ENCODE peak calls at places on chromosomes 1 and 21, in six cellular contexts. O, A, P, B, S and D are unnamed samples.

GRCh38 chr1:61271412-61271789 is 189.0 kb downstream of the NFIA start:
- DNase-seq in O (no peak), A (no peak), P (no peak), B (no peak), S (no peak), D (no peak)

GRCh38 chr1:204578867-204579664 is 62.9 kb downstream of the MDM4 start:
- DNase-seq in O (no peak), A (no peak), P (no peak), B (peak), S (peak), D (no peak)

GRCh38 chr1:227856147-227856858 is 40.8 kb downstream of the PRSS38 start:
- DNase-seq in O (no peak), A (no peak), P (no peak), B (no peak), S (no peak), D (no peak)

GRCh38 chr1:160659566-160659965 is 12.7 kb upstream of the SLAMF1 start:
- DNase-seq in O (no peak), A (no peak), P (no peak), B (no peak), S (no peak), D (no peak)

GRCh38 chr1:24928631-24929090 is 1.4 kb downstream of the RUNX3 start:
- DNase-seq in O (no peak), A (no peak), P (no peak), B (no peak), S (peak), D (no peak)

GRCh38 chr1:54220004-54220811 is 20.2 kb downstream of the MRPL37 start:
- DNase-seq in O (no peak), A (peak), P (peak), B (peak), S (peak), D (no peak)

GRCh38 chr1:156804572-156805243 is 11.9 kb downstream of the SH2D2A start:
- DNase-seq in O (no peak), A (peak), P (no peak), B (peak), S (no peak), D (peak)

GRCh38 chr1:205813755-205814058 is 709 bp upstream of the SLC41A1 start:
- DNase-seq in O (no peak), A (no peak), P (no peak), B (peak), S (no peak), D (no peak)

GRCh38 chr1:241976264-241976663 is 18.7 kb downstream of the BECN2 start:
- DNase-seq in O (no peak), A (no peak), P (no peak), B (no peak), S (no peak), D (no peak)

GRCh38 chr1:226209307-226210059 is 14.0 kb upstream of the MIXL1 start:
- DNase-seq in O (no peak), A (peak), P (no peak), B (no peak), S (peak), D (no peak)

GRCh38 chr21:45993210-45994085 is 11.9 kb downstream of the COL6A1 start:
- DNase-seq in O (no peak), A (no peak), P (no peak), B (peak), S (peak), D (peak)

GRCh38 chr1:25538165-25538860 is 5.1 kb upstream of the LDLRAP1 start:
- DNase-seq in O (no peak), A (no peak), P (no peak), B (no peak), S (no peak), D (no peak)

GRCh38 chr1:47887959-47888629 is 109.1 kb downstream of the TRABD2B start:
- DNase-seq in O (no peak), A (no peak), P (no peak), B (no peak), S (no peak), D (no peak)

GRCh38 chr21:43361493-43362296 is 65.2 kb downstream of the SIK1 start:
- DNase-seq in O (peak), A (no peak), P (peak), B (peak), S (no peak), D (no peak)

GRCh38 chr1:170461762-170462384 is 70.1 kb upstream of the GORAB start:
- DNase-seq in O (no peak), A (no peak), P (no peak), B (peak), S (no peak), D (no peak)

GRCh38 chr1:9295884-9296283 is 3.2 kb downstream of the SPSB1 start:
- DNase-seq in O (no peak), A (no peak), P (no peak), B (no peak), S (no peak), D (no peak)

GRCh38 chr1:9629445-9630201 is 21.9 kb upstream of the PIK3CD start:
- DNase-seq in O (no peak), A (no peak), P (no peak), B (no peak), S (no peak), D (no peak)

GRCh38 chr1:22930235-22930912 is 42.3 kb downstream of the LACTBL1 start:
- DNase-seq in O (no peak), A (peak), P (peak), B (peak), S (peak), D (peak)

GRCh38 chr1:98965394-98965793 is 39.3 kb downstream of the PLPPR5 start:
- DNase-seq in O (no peak), A (no peak), P (no peak), B (no peak), S (no peak), D (no peak)

GRCh38 chr1:202671388-202671787 is 38.9 kb downstream of the SYT2 start:
- DNase-seq in O (no peak), A (no peak), P (no peak), B (no peak), S (no peak), D (no peak)

GRCh38 chr1:65231718-65232330 is 77.5 kb upstream of the DNAJC6 start:
- DNase-seq in O (no peak), A (no peak), P (no peak), B (no peak), S (no peak), D (no peak)

GRCh38 chr1:234320069-234320468 is 53.2 kb upstream of the COA6 start:
- DNase-seq in O (no peak), A (no peak), P (no peak), B (no peak), S (no peak), D (no peak)

GRCh38 chr1:215243275-215244054 is 160.9 kb downstream of the KCNK2 start:
- DNase-seq in O (no peak), A (no peak), P (no peak), B (peak), S (no peak), D (no peak)

GRCh38 chr1:225848044-225848955 is 33.9 kb downstream of the TMEM63A start:
- DNase-seq in O (no peak), A (no peak), P (no peak), B (peak), S (no peak), D (no peak)

GRCh38 chr1:233107130-233107529 is 156.7 kb downstream of the NTPCR start:
- DNase-seq in O (no peak), A (no peak), P (no peak), B (no peak), S (no peak), D (no peak)

GRCh38 chr1:38990401-38990745 is 703 bp upstream of the AKIRIN1 start:
- DNase-seq in O (no peak), A (peak), P (peak), B (peak), S (no peak), D (no peak)

GRCh38 chr1:75723989-75724471 is 479 bp upstream of the ACADM start:
- DNase-seq in O (peak), A (peak), P (peak), B (peak), S (no peak), D (peak)

GRCh38 chr1:60699304-60699703 is 383.1 kb upstream of the NFIA start:
- DNase-seq in O (no peak), A (no peak), P (no peak), B (peak), S (no peak), D (no peak)

GRCh38 chr1:223844962-223845809 is 561 bp downstream of the TP53BP2 start:
- DNase-seq in O (no peak), A (peak), P (peak), B (peak), S (peak), D (no peak)

GRCh38 chr1:150577557-150578277 is 1.7 kb downstream of the MCL1 start:
- DNase-seq in O (no peak), A (no peak), P (peak), B (peak), S (no peak), D (no peak)

GRCh38 chr1:53543130-53543770 is 84.1 kb downstream of the DMRTB1 start:
- DNase-seq in O (no peak), A (no peak), P (no peak), B (no peak), S (no peak), D (peak)

GRCh38 chr1:151993084-151993733 is 450 bp downstream of the S100A10 start:
- DNase-seq in O (no peak), A (no peak), P (peak), B (no peak), S (peak), D (no peak)

GRCh38 chr1:230861970-230862595 is 6.2 kb downstream of the C1orf198 start:
- DNase-seq in O (peak), A (no peak), P (no peak), B (peak), S (no peak), D (no peak)

GRCh38 chr21:33898546-33898945 is 17.1 kb downstream of the ATP5PO start:
- DNase-seq in O (no peak), A (no peak), P (no peak), B (no peak), S (no peak), D (no peak)

GRCh38 chr1:158675563-158675962 is 11.0 kb downstream of the SPTA1 start:
- DNase-seq in O (no peak), A (no peak), P (no peak), B (no peak), S (no peak), D (no peak)

GRCh38 chr1:243727503-243728191 is 122.4 kb downstream of the AKT3 start:
- DNase-seq in O (no peak), A (no peak), P (no peak), B (no peak), S (no peak), D (no peak)

GRCh38 chr1:51906306-51907078 is 28.0 kb upstream of the NRDC start:
- DNase-seq in O (peak), A (no peak), P (no peak), B (peak), S (no peak), D (no peak)

GRCh38 chr1:51908499-51908898 is 30.0 kb upstream of the NRDC start:
- DNase-seq in O (no peak), A (no peak), P (no peak), B (no peak), S (no peak), D (no peak)

GRCh38 chr1:51910618-51911017 is 32.1 kb upstream of the NRDC start:
- DNase-seq in O (no peak), A (no peak), P (no peak), B (no peak), S (no peak), D (no peak)

GRCh38 chr1:51910182-51910581 is 31.7 kb upstream of the NRDC start:
- DNase-seq in O (no peak), A (no peak), P (no peak), B (no peak), S (no peak), D (no peak)

DNA sequence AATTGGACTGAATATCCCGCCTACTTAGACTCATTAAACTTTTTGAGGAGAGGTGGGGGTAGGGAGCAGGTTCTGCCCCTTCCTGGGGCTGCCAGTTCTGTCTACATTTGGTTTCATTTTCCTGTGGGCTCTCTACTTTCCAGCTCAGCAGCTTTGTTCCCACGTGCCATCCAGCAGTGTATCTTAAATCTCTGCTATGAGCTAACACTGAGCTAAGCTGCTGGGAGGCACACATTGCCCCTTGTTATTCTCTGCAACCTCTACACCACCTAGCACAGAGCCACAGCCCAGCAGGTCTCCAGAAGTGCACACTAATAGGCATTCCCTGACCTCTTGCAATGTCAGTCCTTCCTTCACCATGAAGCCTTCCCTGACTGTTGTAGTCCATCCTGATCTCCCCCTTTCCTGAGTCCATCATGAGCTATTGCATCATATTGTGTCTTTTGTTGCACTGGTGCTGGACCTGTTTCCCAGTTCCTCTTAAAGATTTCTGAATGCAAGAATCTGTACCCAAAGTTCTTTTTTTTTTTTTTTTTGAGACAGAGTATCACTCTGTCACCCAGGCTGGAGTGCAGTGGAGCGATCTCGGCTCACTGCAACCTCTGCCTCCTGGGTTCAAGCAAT is 28.7 kb upstream of the NRDC start:
- DNase-seq in O (no peak), A (no peak), P (peak), B (peak), S (no peak), D (no peak)
- TF ChIP-seq CTCF in O (no peak), A (no peak), P (no peak), B (no peak), S (no peak), D (no peak)

DNA sequence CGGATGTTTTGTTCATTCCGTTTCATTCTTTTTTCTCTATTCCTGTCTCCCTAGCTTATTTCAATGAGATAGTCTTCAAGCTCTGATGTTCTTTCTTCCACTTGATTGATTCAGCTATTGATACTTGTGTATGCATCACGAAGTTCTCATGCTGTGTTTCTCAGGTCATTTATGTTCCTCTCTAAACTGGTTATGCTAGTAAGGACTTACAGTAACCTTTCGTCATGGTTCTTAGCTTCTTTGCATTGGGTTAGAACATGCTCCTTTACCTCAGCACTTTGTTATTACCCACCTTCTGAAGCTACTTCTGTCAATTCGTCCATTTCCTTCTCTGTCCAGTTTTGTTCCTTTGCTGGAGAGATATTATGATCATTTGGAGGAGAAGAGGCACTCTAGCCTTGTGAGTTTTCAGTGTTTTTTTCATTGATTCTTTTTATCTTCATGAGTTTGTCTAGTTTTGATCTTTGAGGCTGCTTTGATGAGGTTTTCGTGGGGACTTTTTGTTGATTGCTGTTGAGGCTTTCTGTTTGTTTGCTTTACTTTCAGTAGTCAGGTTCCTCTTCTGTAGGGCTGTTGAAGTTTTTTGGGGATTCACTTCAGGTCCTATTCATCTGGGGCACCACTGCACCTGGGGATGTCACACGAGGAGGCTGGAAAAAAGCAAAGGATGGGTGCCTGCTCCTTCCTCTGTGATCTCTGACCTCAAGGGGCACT is 496.9 kb upstream of the LRRC7 start:
- DNase-seq in O (no peak), A (no peak), P (no peak), B (no peak), S (no peak), D (no peak)
- TF ChIP-seq CTCF in O (no peak), A (no peak), P (no peak), B (no peak), S (no peak), D (no peak)

GRCh38 chr1:1827089-1827433 is 48.8 kb upstream of the NADK start:
- DNase-seq in O (no peak), A (no peak), P (no peak), B (no peak), S (no peak), D (no peak)
- TF ChIP-seq CTCF in O (no peak), A (no peak), P (no peak), B (no peak), S (no peak), D (no peak)

GRCh38 chr1:101974599-101975225 is 22.0 kb downstream of the OLFM3 start:
- DNase-seq in O (no peak), A (no peak), P (no peak), B (no peak), S (no peak), D (no peak)

GRCh38 chr1:101967871-101968270 is 28.9 kb downstream of the OLFM3 start:
- DNase-seq in O (no peak), A (no peak), P (no peak), B (no peak), S (no peak), D (no peak)

GRCh38 chr1:101976161-101976560 is 20.6 kb downstream of the OLFM3 start:
- DNase-seq in O (no peak), A (no peak), P (no peak), B (no peak), S (no peak), D (no peak)

GRCh38 chr1:101975371-101975770 is 21.4 kb downstream of the OLFM3 start:
- DNase-seq in O (no peak), A (no peak), P (no peak), B (no peak), S (no peak), D (no peak)

GRCh38 chr1:101971309-101971708 is 25.4 kb downstream of the OLFM3 start:
- DNase-seq in O (no peak), A (no peak), P (peak), B (peak), S (no peak), D (no peak)
- TF ChIP-seq CTCF in O (no peak), A (no peak), P (peak), B (no peak), S (peak), D (no peak)

GRCh38 chr1:111956155-111956817 is 33.2 kb downstream of the KCND3 start:
- DNase-seq in O (no peak), A (no peak), P (no peak), B (no peak), S (no peak), D (no peak)

GRCh38 chr1:111958075-111958474 is 31.4 kb downstream of the KCND3 start:
- DNase-seq in O (no peak), A (no peak), P (no peak), B (no peak), S (no peak), D (no peak)

GRCh38 chr1:111952258-111952657 is 37.2 kb downstream of the KCND3 start:
- DNase-seq in O (no peak), A (no peak), P (no peak), B (no peak), S (no peak), D (no peak)

GRCh38 chr1:111955755-111956154 is 33.7 kb downstream of the KCND3 start:
- DNase-seq in O (no peak), A (no peak), P (no peak), B (peak), S (no peak), D (no peak)

DNA sequence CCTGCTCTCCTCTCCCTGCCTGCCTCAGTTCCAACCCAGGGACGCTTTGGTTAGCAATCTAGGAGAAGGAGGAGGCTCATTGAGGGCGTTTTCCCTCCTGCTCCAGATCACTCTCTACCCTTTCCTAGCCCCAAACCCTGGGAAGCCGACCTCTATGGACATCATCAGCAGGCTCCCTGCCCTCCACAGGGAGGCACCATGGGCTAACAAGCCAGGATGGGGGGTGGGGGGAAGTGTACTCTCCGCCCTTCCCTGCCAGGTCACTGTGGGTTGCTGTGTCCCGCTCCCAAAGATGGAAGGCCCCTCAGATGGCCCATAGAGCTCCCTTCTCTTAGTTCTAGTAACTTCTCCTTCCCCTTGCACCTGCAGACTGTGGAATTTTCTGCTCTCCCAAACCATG is 35.7 kb downstream of the KCND3 start:
- DNase-seq in O (no peak), A (no peak), P (no peak), B (no peak), S (no peak), D (no peak)
- TF ChIP-seq CTCF in O (no peak), A (no peak), P (no peak), B (no peak), S (peak), D (no peak)